ENCODE peak calls at places on chromosome 1, in six cellular contexts. M is fibroblast of pulmonary artery, P is upper lobe of left lung, X is fibroblast of mammary gland, Z is AG10803, A is tibial nerve. N is an unnamed sample.

GRCh38 chr1:234632225-234632624 is 22.2 kb upstream of the IRF2BP2 start:
- DNase-seq in X (no peak), M (no peak), A (no peak), P (no peak), Z (no peak), N (no peak)

GRCh38 chr1:178537445-178538090 is 24.7 kb downstream of the TEX35 start:
- DNase-seq in X (no peak), P (no peak), A (no peak), M (no peak), Z (no peak), N (peak; percentile 47)

GRCh38 chr1:211711313-211711712 is 35.9 kb upstream of the NEK2 start:
- DNase-seq in Z (no peak), P (no peak), M (no peak), X (no peak), A (no peak), N (no peak)

GRCh38 chr1:117534995-117535467 is 70.8 kb upstream of the TENT5C start:
- DNase-seq in A (no peak), Z (peak; percentile 75), M (peak; percentile 80), P (peak; percentile 30), X (peak; percentile 78), N (peak; percentile 62)

GRCh38 chr1:115647507-115647906 is 5.7 kb downstream of the VANGL1 start:
- DNase-seq in X (no peak), A (no peak), M (no peak), Z (no peak), P (no peak), N (no peak)

GRCh38 chr1:235090406-235091069 is 38.1 kb downstream of the TOMM20 start:
- DNase-seq in Z (peak; percentile 69), A (no peak), M (peak; percentile 49), P (no peak), X (no peak), N (no peak)

GRCh38 chr1:159900086-159900680 is at the start of gene CFAP45:
- DNase-seq in M (peak; percentile 82), P (peak; percentile 94), Z (peak; percentile 61), A (peak; percentile 59), X (peak; percentile 66), N (peak; percentile 79)

GRCh38 chr1:77282866-77283539 is 1.2 kb downstream of the AK5 start:
- DNase-seq in X (no peak), A (no peak), P (no peak), M (no peak), Z (no peak), N (no peak)

GRCh38 chr1:163366555-163366954 is 44.8 kb downstream of the NUF2 start:
- DNase-seq in A (no peak), P (no peak), Z (no peak), X (no peak), M (no peak), N (no peak)

GRCh38 chr1:84960371-84960770 is 36.5 kb downstream of the MCOLN2 start:
- DNase-seq in M (peak; percentile 94), Z (peak; percentile 72), A (no peak), X (peak; percentile 46), P (no peak), N (peak; percentile 49)

GRCh38 chr1:40784141-40784770 is 669 bp downstream of the KCNQ4 start:
- DNase-seq in A (no peak), X (no peak), P (no peak), Z (no peak), M (no peak), N (no peak)

GRCh38 chr1:224494343-224494742 is 59.7 kb upstream of the WDR26 start:
- DNase-seq in Z (no peak), X (no peak), P (no peak), M (no peak), A (no peak), N (no peak)

GRCh38 chr1:55696181-55696580 is 481.0 kb upstream of the USP24 start:
- DNase-seq in X (peak; percentile 98), M (peak; percentile 83), A (no peak), P (no peak), Z (peak; percentile 94), N (peak; percentile 43)

GRCh38 chr1:229273507-229274232 is 2.8 kb downstream of the RAB4A start:
- DNase-seq in Z (no peak), M (no peak), X (peak; percentile 12), P (no peak), A (no peak), N (no peak)

GRCh38 chr1:20233866-20234265 is 47.5 kb upstream of the PLA2G2C start:
- DNase-seq in M (no peak), X (peak; percentile 7), A (no peak), Z (no peak), P (no peak), N (no peak)

GRCh38 chr1:15028117-15028516 is 125.4 kb upstream of the TMEM51 start:
- DNase-seq in P (no peak), M (peak; percentile 20), X (peak; percentile 75), Z (peak; percentile 96), A (no peak), N (no peak)

GRCh38 chr1:47434051-47434842 is 3.6 kb upstream of the FOXD2 start:
- DNase-seq in P (peak; percentile 54), X (peak; percentile 71), Z (peak; percentile 70), M (peak; percentile 69), A (peak; percentile 23), N (no peak)

GRCh38 chr1:184272178-184272866 is 114.5 kb upstream of the C1orf21 start:
- DNase-seq in A (no peak), Z (no peak), P (no peak), X (no peak), M (no peak), N (no peak)

GRCh38 chr1:67031121-67031520 is 22.8 kb downstream of the SLC35D1 start:
- DNase-seq in Z (peak; percentile 83), X (no peak), A (no peak), M (no peak), P (no peak), N (no peak)

DNA sequence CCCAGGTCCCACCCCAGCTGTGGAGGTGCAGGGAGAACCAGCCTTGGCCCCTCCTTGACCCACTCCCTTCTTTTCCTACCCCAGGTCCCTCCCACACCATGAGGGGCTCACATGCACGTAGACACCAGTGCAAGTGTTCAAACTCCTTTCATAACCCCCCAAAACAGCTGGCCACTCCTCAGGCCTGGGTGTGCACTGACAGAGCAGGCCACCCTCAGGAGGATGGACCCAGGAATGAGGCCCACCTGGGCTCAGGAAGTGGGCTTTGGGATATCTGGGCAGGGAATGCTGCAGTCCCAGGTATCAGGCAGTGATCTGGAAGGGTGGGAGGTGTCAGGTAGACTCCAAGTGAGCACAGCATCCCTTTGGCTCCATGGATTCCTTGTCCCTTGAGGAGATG is 723.8 kb downstream of the MATN1 start:
- DNase-seq in A (no peak), M (no peak), X (no peak), Z (no peak), P (no peak), N (no peak)
- TF ChIP-seq CTCF in A (no peak), M (no peak), X (no peak), Z (no peak), P (no peak), N (no peak)

GRCh38 chr1:63775418-63776127 is 1.8 kb downstream of the ROR1 start:
- DNase-seq in Z (no peak), A (no peak), M (no peak), X (peak; percentile 51), P (no peak), N (peak; percentile 20)

GRCh38 chr1:63774617-63775417 is 1.0 kb downstream of the ROR1 start:
- DNase-seq in P (no peak), M (peak; percentile 45), X (peak; percentile 35), Z (peak; percentile 36), A (peak; percentile 18), N (peak; percentile 52)

GRCh38 chr1:63772876-63773275 is 941 bp upstream of the ROR1 start:
- DNase-seq in M (no peak), Z (no peak), A (no peak), P (no peak), X (no peak), N (no peak)

GRCh38 chr1:63773496-63773814 is 362 bp upstream of the ROR1 start:
- DNase-seq in M (no peak), X (no peak), P (no peak), Z (no peak), A (no peak), N (no peak)

DNA sequence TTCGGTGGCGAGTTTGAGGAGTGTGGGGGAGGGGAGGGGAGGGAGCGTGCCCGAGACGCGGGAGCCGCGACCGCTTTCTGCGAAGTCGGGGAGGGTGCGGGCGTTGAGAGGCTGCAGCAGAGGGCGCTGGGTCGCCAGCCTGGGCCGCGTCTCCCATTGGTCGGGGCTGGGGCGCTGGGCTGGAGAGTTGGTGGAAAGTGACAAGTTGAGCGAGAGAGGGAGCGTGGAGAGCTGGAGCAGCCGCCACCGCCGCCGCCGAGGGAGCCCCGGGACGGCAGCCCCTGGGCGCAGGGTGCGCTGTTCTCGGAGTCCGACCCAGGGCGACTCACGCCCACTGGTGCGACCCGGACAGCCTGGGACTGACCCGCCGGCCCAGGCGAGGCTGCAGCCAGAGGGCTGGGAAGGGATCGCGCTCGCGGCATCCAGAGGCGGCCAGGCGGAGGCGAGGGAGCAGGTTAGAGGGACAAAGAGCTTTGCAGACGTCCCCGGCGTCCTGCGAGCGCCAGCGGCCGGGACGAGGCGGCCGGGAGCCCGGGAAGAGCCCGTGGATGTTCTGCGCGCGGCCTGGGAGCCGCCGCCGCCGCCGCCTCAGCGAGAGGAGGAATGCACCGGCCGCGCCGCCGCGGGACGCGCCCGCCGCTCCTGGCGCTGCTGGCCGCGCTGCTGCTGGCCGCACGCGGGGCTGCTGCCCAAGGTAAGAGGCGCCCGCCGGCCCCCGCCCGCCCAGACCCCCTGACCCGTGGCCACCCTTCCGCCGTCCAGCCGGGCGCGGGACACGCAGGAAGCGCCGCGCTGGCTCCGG is at the start of gene ROR1:
- DNase-seq in X (peak; percentile 83), M (peak; percentile 87), A (peak; percentile 84), Z (peak; percentile 77), P (peak; percentile 88), N (peak; percentile 85)
- TF ChIP-seq CTCF in X (peak; percentile 53), M (peak; percentile 58), A (peak; percentile 88), Z (peak; percentile 63), P (peak; percentile 51), N (peak; percentile 57)

GRCh38 chr1:63326106-63326472 is 3.7 kb downstream of the FOXD3 start:
- DNase-seq in A (no peak), X (no peak), Z (no peak), M (no peak), P (no peak), N (no peak)
- TF ChIP-seq CTCF in A (no peak), X (no peak), Z (no peak), M (no peak), P (no peak), N (no peak)

GRCh38 chr1:204222006-204222872 is 8.5 kb upstream of the GOLT1A start:
- DNase-seq in P (no peak), X (no peak), A (no peak), M (no peak), Z (no peak), N (no peak)

GRCh38 chr1:204218552-204218951 is 4.8 kb upstream of the GOLT1A start:
- DNase-seq in P (no peak), M (no peak), X (no peak), A (no peak), Z (no peak), N (no peak)

GRCh38 chr1:204223129-204223860 is 9.5 kb upstream of the GOLT1A start:
- DNase-seq in M (no peak), A (no peak), X (no peak), P (no peak), Z (no peak), N (no peak)

GRCh38 chr1:204220217-204220616 is 6.4 kb upstream of the GOLT1A start:
- DNase-seq in Z (peak; percentile 52), M (no peak), A (no peak), P (no peak), X (no peak), N (no peak)

DNA sequence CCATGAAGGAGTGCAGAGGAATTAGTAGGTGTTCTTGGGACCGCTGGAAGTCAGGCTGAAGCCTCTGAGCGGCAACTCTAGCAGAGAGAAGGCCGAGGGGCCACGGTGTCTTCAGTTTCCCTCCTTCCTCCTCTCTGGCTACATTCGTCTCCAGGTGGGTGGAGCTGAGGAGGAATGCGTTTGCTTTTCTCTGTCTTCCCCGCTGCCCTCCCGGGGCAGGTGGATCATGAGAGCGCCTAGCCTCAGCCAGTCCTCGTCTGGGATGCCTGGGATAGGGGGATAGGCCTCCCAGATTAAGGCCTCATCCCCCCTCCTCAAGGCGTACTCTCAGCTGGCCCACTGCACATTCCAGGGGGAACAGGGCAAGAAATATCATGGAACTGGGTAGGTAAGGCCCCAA is 7.5 kb upstream of the GOLT1A start:
- DNase-seq in X (no peak), A (no peak), Z (no peak), P (no peak), M (no peak), N (no peak)
- TF ChIP-seq CTCF in X (no peak), A (no peak), Z (no peak), P (no peak), M (no peak), N (no peak)

N was measured in MCF 10A.